ENCODE peak calls at places on chromosomes 1 and 21, in four cellular contexts. H is dorsolateral prefrontal cortex; I is esophagus muscularis mucosa; A is Jurkat, Clone E6-1. C is an unnamed sample.

GRCh38 chr1:196324345-196324744 is 283.9 kb downstream of the KCNT2 start:
- DNase-seq in H (no peak), I (no peak), A (no peak), C (no peak)

GRCh38 chr1:116486424-116486823 is 84.4 kb downstream of the CD58 start:
- DNase-seq in H (no peak), I (no peak), A (no peak), C (no peak)

GRCh38 chr1:221715321-221716169 is 26.3 kb downstream of the DUSP10 start:
- DNase-seq in H (no peak), I (no peak), A (no peak), C (no peak)

GRCh38 chr21:33684923-33685560 is 42.7 kb downstream of the ITSN1 start:
- DNase-seq in H (no peak), I (no peak), A (no peak), C (no peak)

GRCh38 chr1:1281533-1282321 is 1.5 kb downstream of the SCNN1D start:
- DNase-seq in H (peak), I (no peak), A (no peak), C (no peak)

GRCh38 chr1:183227963-183228649 is 42.0 kb downstream of the LAMC2 start:
- DNase-seq in H (no peak), I (no peak), A (peak), C (no peak)

GRCh38 chr1:17109897-17110554 is 9.2 kb downstream of the PADI2 start:
- DNase-seq in H (peak), I (no peak), A (no peak), C (no peak)

GRCh38 chr1:44036409-44037111 is 5.3 kb upstream of the SLC6A9 start:
- DNase-seq in H (peak), I (no peak), A (peak), C (no peak)

GRCh38 chr1:155389831-155390230 is 69.1 kb downstream of the RUSC1 start:
- DNase-seq in H (no peak), I (no peak), A (no peak), C (no peak)

GRCh38 chr1:241646201-241646600 is 5.9 kb upstream of the WDR64 start:
- DNase-seq in H (no peak), I (no peak), A (no peak), C (no peak)

GRCh38 chr1:40919475-40920011 is 57.4 kb upstream of the CITED4 start:
- DNase-seq in H (peak), I (no peak), A (no peak), C (no peak)

GRCh38 chr1:35544976-35545375 is 12.2 kb downstream of the KIAA0319L start:
- DNase-seq in H (no peak), I (no peak), A (peak), C (peak)

GRCh38 chr1:6425671-6426070 is 1.1 kb downstream of the ESPN start:
- DNase-seq in H (no peak), I (no peak), A (no peak), C (no peak)

GRCh38 chr21:31530918-31531705 is 128.4 kb upstream of the SOD1 start:
- DNase-seq in H (no peak), I (no peak), A (no peak), C (no peak)

GRCh38 chr21:35940074-35940927 is 120.0 kb downstream of the SETD4 start:
- DNase-seq in H (no peak), I (peak), A (peak), C (peak)

GRCh38 chr21:29477347-29477746 is 178.6 kb downstream of the BACH1 start:
- DNase-seq in H (no peak), I (no peak), A (no peak), C (no peak)

GRCh38 chr1:209861242-209861641 is 33.5 kb downstream of the UTP25 start:
- DNase-seq in H (no peak), I (no peak), A (no peak), C (no peak)

GRCh38 chr1:40318476-40318875 is 1.4 kb upstream of the COL9A2 start:
- DNase-seq in H (no peak), I (no peak), A (no peak), C (no peak)

GRCh38 chr1:158013840-158014520 is 20.5 kb downstream of the KIRREL1 start:
- DNase-seq in H (no peak), I (no peak), A (peak), C (no peak)
- H3K4me3 ChIP-seq in H (no peak), I (peak), A (no peak), C (no peak)

GRCh38 chr1:218444588-218444987 is 99.5 kb downstream of the TGFB2 start:
- DNase-seq in H (no peak), I (no peak), A (no peak), C (no peak)
- H3K4me3 ChIP-seq in H (no peak), I (no peak), A (no peak), C (no peak)

GRCh38 chr1:103239034-103239433 is 130.7 kb upstream of the COL11A1 start:
- DNase-seq in H (no peak), I (no peak), A (no peak), C (no peak)
- H3K4me3 ChIP-seq in H (no peak), I (no peak), A (no peak), C (no peak)

GRCh38 chr21:44711327-44712202 is at the start of gene TSPEAR:
- DNase-seq in H (no peak), I (no peak), A (no peak), C (no peak)

GRCh38 chr21:44709426-44710293 is 1.7 kb downstream of the TSPEAR start:
- DNase-seq in H (no peak), I (no peak), A (no peak), C (no peak)

GRCh38 chr21:44710294-44710665 is 1.1 kb downstream of the TSPEAR start:
- DNase-seq in H (no peak), I (no peak), A (no peak), C (no peak)

GRCh38 chr21:44712203-44713028 is 1.0 kb upstream of the TSPEAR start:
- DNase-seq in H (no peak), I (no peak), A (no peak), C (no peak)

GRCh38 chr21:44710756-44711326 is 531 bp downstream of the TSPEAR start:
- DNase-seq in H (no peak), I (no peak), A (no peak), C (no peak)
- H3K4me3 ChIP-seq in H (no peak), I (no peak), A (no peak), C (no peak)

C was measured in retinal pigment epithelial cell.